ENCODE peak calls at places on chromosome 5, in four cellular contexts. One of them, this sample, is unnamed.

GRCh38 chr5:6556089-6556801 is 76.6 kb downstream of the NSUN2 start:
- DNase-seq in NCI-H2029 treated with DMSO at 0.1 percent for 48 hours: no peak
- DNase-seq in astrocyte: peak
- DNase-seq in lung: peak
- DNase-seq in this sample: peak

GRCh38 chr5:83179966-83180365 is 102.6 kb downstream of the XRCC4 start:
- DNase-seq in NCI-H2029 treated with DMSO at 0.1 percent for 48 hours: no peak
- DNase-seq in astrocyte: peak
- DNase-seq in lung: no peak
- DNase-seq in this sample: no peak

GRCh38 chr5:154395407-154396106 is 50.2 kb upstream of the SAP30L start:
- DNase-seq in NCI-H2029 treated with DMSO at 0.1 percent for 48 hours: no peak
- DNase-seq in astrocyte: peak
- DNase-seq in lung: peak
- DNase-seq in this sample: no peak

GRCh38 chr5:59769832-59770231 is 123.7 kb downstream of the PDE4D start:
- DNase-seq in NCI-H2029 treated with DMSO at 0.1 percent for 48 hours: no peak
- DNase-seq in astrocyte: peak
- DNase-seq in lung: no peak
- DNase-seq in this sample: no peak

GRCh38 chr5:141969783-141970741 is 1.2 kb downstream of the RNF14 start:
- DNase-seq in NCI-H2029 treated with DMSO at 0.1 percent for 48 hours: no peak
- DNase-seq in astrocyte: no peak
- DNase-seq in lung: no peak
- DNase-seq in this sample: no peak

GRCh38 chr5:132495063-132495671 is 4.6 kb upstream of the IRF1 start:
- DNase-seq in NCI-H2029 treated with DMSO at 0.1 percent for 48 hours: no peak
- DNase-seq in astrocyte: no peak
- DNase-seq in lung: peak
- DNase-seq in this sample: peak

GRCh38 chr5:160312139-160312959 is at the start of gene CCNJL:
- DNase-seq in NCI-H2029 treated with DMSO at 0.1 percent for 48 hours: peak
- DNase-seq in astrocyte: peak
- DNase-seq in lung: peak
- DNase-seq in this sample: no peak

GRCh38 chr5:53161876-53162275 is 52.3 kb upstream of the MOCS2 start:
- DNase-seq in NCI-H2029 treated with DMSO at 0.1 percent for 48 hours: no peak
- DNase-seq in astrocyte: peak
- DNase-seq in lung: no peak
- DNase-seq in this sample: no peak

GRCh38 chr5:13957032-13957645 is 12.7 kb upstream of the DNAH5 start:
- DNase-seq in NCI-H2029 treated with DMSO at 0.1 percent for 48 hours: peak
- DNase-seq in astrocyte: peak
- DNase-seq in lung: no peak
- DNase-seq in this sample: no peak

GRCh38 chr5:43150748-43151147 is 30.0 kb downstream of the ZNF131 start:
- DNase-seq in NCI-H2029 treated with DMSO at 0.1 percent for 48 hours: no peak
- DNase-seq in astrocyte: no peak
- DNase-seq in lung: no peak
- DNase-seq in this sample: no peak

GRCh38 chr5:116442095-116442534 is 132.5 kb downstream of the SEMA6A start:
- DNase-seq in NCI-H2029 treated with DMSO at 0.1 percent for 48 hours: peak
- DNase-seq in astrocyte: peak
- DNase-seq in lung: no peak
- DNase-seq in this sample: no peak

GRCh38 chr5:151104795-151105194 is 24.0 kb upstream of the TNIP1 start:
- DNase-seq in NCI-H2029 treated with DMSO at 0.1 percent for 48 hours: no peak
- DNase-seq in astrocyte: no peak
- DNase-seq in lung: peak
- DNase-seq in this sample: peak

GRCh38 chr5:142798099-142798768 is 28.1 kb downstream of the ARHGAP26 start:
- DNase-seq in NCI-H2029 treated with DMSO at 0.1 percent for 48 hours: no peak
- DNase-seq in astrocyte: no peak
- DNase-seq in lung: peak
- DNase-seq in this sample: no peak

GRCh38 chr5:107466233-107466769 is 204.4 kb downstream of the EFNA5 start:
- DNase-seq in NCI-H2029 treated with DMSO at 0.1 percent for 48 hours: no peak
- DNase-seq in astrocyte: peak
- DNase-seq in lung: no peak
- DNase-seq in this sample: no peak

GRCh38 chr5:79560774-79561524 is 47.0 kb upstream of the HOMER1 start:
- DNase-seq in NCI-H2029 treated with DMSO at 0.1 percent for 48 hours: no peak
- DNase-seq in astrocyte: peak
- DNase-seq in lung: no peak
- DNase-seq in this sample: no peak

This sample was measured in right atrium auricular region.